ENCODE peak calls at places on chromosome 16, in four cellular contexts. C, Y, E and K are unnamed samples.

GRCh38 chr16:1820096-1820972 is 6.3 kb downstream of the HAGH start:
- DNase-seq in C (no peak), Y (no peak), E (no peak), K (no peak)

GRCh38 chr16:22685162-22685830 is 128.7 kb upstream of the HS3ST2 start:
- DNase-seq in C (peak; percentile 46), Y (no peak), E (no peak), K (no peak)

GRCh38 chr16:23182206-23182674 is 305 bp upstream of the SCNN1G start:
- DNase-seq in C (peak; percentile 93), Y (peak; percentile 76), E (no peak), K (no peak)

GRCh38 chr16:5918553-5919127 is 821.0 kb upstream of the EEF2KMT start:
- DNase-seq in C (peak; percentile 15), Y (no peak), E (no peak), K (no peak)

GRCh38 chr16:13478991-13479390 is 441.0 kb upstream of the ERCC4 start:
- DNase-seq in C (no peak), Y (no peak), E (no peak), K (no peak)

GRCh38 chr16:89784409-89784808 is 32.0 kb downstream of the FANCA start:
- DNase-seq in C (no peak), Y (no peak), E (no peak), K (no peak)

GRCh38 chr16:49485663-49486062 is 112.1 kb downstream of the C16orf78 start:
- DNase-seq in C (no peak), Y (no peak), E (no peak), K (no peak)

GRCh38 chr16:13808075-13808474 is 111.9 kb upstream of the ERCC4 start:
- DNase-seq in C (no peak), Y (no peak), E (no peak), K (no peak)

GRCh38 chr16:27359615-27360014 is 42.4 kb upstream of the IL21R start:
- DNase-seq in C (no peak), Y (no peak), E (no peak), K (no peak)

GRCh38 chr16:72637306-72637705 is 410.6 kb downstream of the ZFHX3 start:
- DNase-seq in C (peak; percentile 45), Y (no peak), E (peak; percentile 29), K (peak; percentile 29)

GRCh38 chr16:67805718-67806427 is 487 bp downstream of the RANBP10 start:
- DNase-seq in C (no peak), Y (no peak), E (no peak), K (no peak)

GRCh38 chr16:28029387-28030002 is 34.0 kb downstream of the GSG1L start:
- DNase-seq in C (no peak), Y (no peak), E (no peak), K (no peak)

GRCh38 chr16:66480265-66481080 is 53.4 kb downstream of the BEAN1 start:
- DNase-seq in C (no peak), Y (no peak), E (no peak), K (no peak)

GRCh38 chr16:69309316-69309715 is 1.8 kb upstream of the VPS4A start:
- DNase-seq in C (no peak), Y (no peak), E (no peak), K (no peak)

GRCh38 chr16:49605536-49606241 is 232.1 kb downstream of the C16orf78 start:
- DNase-seq in C (no peak), Y (no peak), E (no peak), K (no peak)

GRCh38 chr16:24689128-24689527 is 40.3 kb upstream of the TNRC6A start:
- DNase-seq in C (peak; percentile 58), Y (no peak), E (no peak), K (no peak)

GRCh38 chr16:10740845-10741208 is 2.8 kb upstream of the NUBP1 start:
- DNase-seq in C (no peak), Y (no peak), E (no peak), K (no peak)

DNA sequence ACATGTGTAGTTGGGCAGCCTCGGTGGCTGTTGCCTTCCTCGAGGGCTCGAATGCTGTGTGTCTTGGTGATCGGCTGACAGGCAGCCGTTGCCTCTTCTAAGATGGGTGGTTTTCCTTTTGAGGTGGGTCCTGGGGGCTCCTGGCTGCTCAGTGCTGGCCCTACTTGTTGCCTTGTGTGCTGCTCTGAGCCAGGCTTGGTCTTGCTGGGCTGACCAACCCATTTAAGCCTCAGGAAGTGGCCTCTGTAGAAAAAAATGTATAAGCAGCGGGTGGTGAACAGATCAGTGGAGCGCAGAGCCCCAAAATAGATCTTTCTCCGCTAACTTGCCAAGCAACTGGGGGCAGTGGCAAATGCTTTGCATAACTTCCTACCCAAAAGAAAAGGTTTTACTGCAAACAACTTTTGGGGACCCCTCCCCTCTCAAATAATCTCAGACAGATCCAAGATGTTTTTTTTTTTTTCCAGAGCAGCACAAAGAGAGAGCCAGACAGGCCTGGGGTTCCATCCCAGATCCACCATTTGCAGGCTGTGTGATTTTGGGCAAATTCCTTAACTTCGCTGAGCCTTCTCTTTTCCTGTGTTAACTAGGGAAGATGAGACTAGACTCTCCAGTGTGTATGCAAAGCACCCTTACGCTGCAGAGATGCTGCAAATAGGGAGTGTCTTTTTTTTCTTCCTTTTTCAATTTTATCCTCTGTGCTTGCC is 42.5 kb downstream of the PLCG2 start:
- DNase-seq in C (no peak), Y (no peak), E (no peak), K (no peak)
- H3K4me3 ChIP-seq in C (no peak overlapping the region), Y (no peak overlapping the region), E (no peak overlapping the region), K (no peak overlapping the region)

DNA sequence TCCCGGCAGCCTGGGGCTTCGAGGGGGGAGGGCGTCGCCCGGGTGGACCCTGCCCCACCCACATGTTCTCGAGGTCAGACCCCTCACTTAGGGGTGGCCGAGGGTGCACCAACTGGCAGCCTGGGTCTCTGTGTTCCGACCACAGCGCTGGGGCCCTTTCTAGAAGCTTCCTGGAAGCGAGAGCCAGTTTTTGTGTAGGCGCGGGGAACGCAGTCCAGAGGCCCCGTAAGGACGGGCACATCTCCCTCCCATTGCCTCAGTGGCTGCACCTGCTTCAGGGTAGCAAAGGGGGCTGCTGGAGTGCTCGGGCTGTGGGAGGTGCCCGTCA is 148.3 kb downstream of the BANP start:
- DNase-seq in C (no peak), Y (no peak), E (no peak), K (no peak)
- TF ChIP-seq CTCF in C (no peak), Y (no peak), E (no peak), K (no peak)

GRCh38 chr16:19415918-19416317 is 1.8 kb upstream of the TMC5 start:
- DNase-seq in C (no peak), Y (no peak), E (no peak), K (no peak)

GRCh38 chr16:19415461-19415860 is 2.2 kb upstream of the TMC5 start:
- DNase-seq in C (no peak), Y (no peak), E (no peak), K (no peak)

GRCh38 chr16:19406891-19407491 is 10.7 kb upstream of the TMC5 start:
- DNase-seq in C (no peak), Y (no peak), E (no peak), K (no peak)

GRCh38 chr16:19411298-19411697 is 6.4 kb upstream of the TMC5 start:
- DNase-seq in C (no peak), Y (no peak), E (no peak), K (no peak)

DNA sequence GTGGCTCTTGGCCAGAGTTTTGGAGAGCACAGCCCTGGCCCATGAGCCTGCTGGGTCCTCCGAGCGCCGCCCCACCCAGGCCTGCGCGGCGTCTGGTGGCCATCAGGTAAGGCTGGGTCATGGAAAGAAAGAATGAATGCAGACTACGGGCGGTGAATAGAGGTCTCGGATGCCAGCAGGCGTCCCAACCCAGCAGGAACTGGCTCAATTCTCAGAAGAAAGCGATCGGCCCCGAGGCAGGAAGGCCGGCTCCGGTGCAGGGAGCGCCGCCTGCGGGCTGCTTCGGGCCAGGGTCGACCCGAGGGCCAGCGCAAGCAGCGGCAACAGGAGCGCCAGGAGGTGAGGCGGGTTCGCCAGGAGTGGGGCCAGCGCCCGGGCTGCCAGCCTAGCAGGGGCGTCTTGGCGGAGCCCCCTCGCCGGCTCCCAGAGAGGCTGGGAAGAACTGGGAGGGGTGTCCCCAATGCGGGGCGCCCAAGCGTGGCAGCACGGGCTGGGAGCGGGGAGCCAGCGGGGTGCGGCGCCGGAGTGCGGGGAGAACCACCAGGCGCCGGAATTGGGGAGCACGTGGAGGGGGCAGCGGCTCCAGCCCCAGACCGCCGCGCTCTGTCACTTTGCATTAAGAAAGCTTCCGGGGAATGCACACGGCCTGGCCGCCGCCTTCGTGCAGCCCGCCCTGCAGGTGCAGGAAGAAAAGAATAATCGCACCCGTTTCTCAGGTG is 7.1 kb upstream of the TMC5 start:
- DNase-seq in C (peak; percentile 63), Y (peak; percentile 9), E (no peak), K (no peak)
- H3K4me3 ChIP-seq in C (peak overlapping the region; percentile 49), Y (peak overlapping the region; percentile 26), E (peak overlapping the region; percentile 30), K (no peak overlapping the region)

GRCh38 chr16:4332083-4332482 is 16.2 kb downstream of the GLIS2 start:
- DNase-seq in C (no peak), Y (no peak), E (no peak), K (no peak)
- TF ChIP-seq CTCF in C (no peak), Y (no peak), E (no peak), K (no peak)